ENCODE peak calls at places on chromosomes 16 and 17, in six cellular contexts. D, L, Y, S, P and U are unnamed samples.

GRCh38 chr17:21058098-21058893 is 15.5 kb upstream of the USP22 start:
- DNase-seq in D (no peak), L (no peak), Y (no peak), S (peak), P (peak), U (no peak)

GRCh38 chr17:29010129-29010528 is 4.3 kb upstream of the SEZ6 start:
- DNase-seq in D (no peak), L (no peak), Y (no peak), S (no peak), P (no peak), U (no peak)

GRCh38 chr17:79612468-79613194 is 1.8 kb upstream of the RBFOX3 start:
- DNase-seq in D (peak), L (peak), Y (no peak), S (peak), P (peak), U (no peak)

GRCh38 chr17:35183332-35183731 is 10.9 kb downstream of the SLC35G3 start:
- DNase-seq in D (no peak), L (no peak), Y (no peak), S (no peak), P (no peak), U (no peak)

GRCh38 chr17:45234641-45235040 is 13.0 kb downstream of the FMNL1 start:
- DNase-seq in D (peak), L (peak), Y (no peak), S (no peak), P (no peak), U (no peak)

GRCh38 chr17:69960755-69961154 is 114.3 kb upstream of the KCNJ16 start:
- DNase-seq in D (no peak), L (no peak), Y (no peak), S (no peak), P (no peak), U (no peak)

GRCh38 chr16:50607051-50607431 is 58.8 kb downstream of the NKD1 start:
- DNase-seq in D (no peak), L (no peak), Y (no peak), S (no peak), P (no peak), U (no peak)

GRCh38 chr16:67173808-67174705 is 3.7 kb downstream of the NOL3 start:
- DNase-seq in D (peak), L (peak), Y (no peak), S (peak), P (peak), U (peak)

GRCh38 chr16:57192146-57192545 is 6.0 kb downstream of the RSPRY1 start:
- DNase-seq in D (no peak), L (no peak), Y (no peak), S (no peak), P (no peak), U (no peak)

GRCh38 chr16:82439678-82440293 is 187.0 kb upstream of the CDH13 start:
- DNase-seq in D (no peak), L (no peak), Y (no peak), S (peak), P (peak), U (no peak)

GRCh38 chr17:57086069-57086930 is 1.3 kb downstream of the AKAP1 start:
- DNase-seq in D (peak), L (no peak), Y (peak), S (peak), P (peak), U (peak)

GRCh38 chr16:75247249-75247648 is 4.2 kb downstream of the BCAR1 start:
- DNase-seq in D (no peak), L (no peak), Y (no peak), S (no peak), P (no peak), U (no peak)

GRCh38 chr17:77462101-77462500 is 321.3 kb downstream of the SEC14L1 start:
- DNase-seq in D (no peak), L (no peak), Y (no peak), S (no peak), P (no peak), U (no peak)

GRCh38 chr17:50055055-50055425 is 870 bp upstream of the ITGA3 start:
- DNase-seq in D (no peak), L (no peak), Y (peak), S (peak), P (no peak), U (peak)

GRCh38 chr17:62910277-62910676 is 55.8 kb upstream of the TANC2 start:
- DNase-seq in D (no peak), L (no peak), Y (no peak), S (no peak), P (no peak), U (no peak)

GRCh38 chr17:63780507-63780906 is 6.5 kb downstream of the DDX42 start:
- DNase-seq in D (no peak), L (no peak), Y (no peak), S (peak), P (no peak), U (no peak)

GRCh38 chr17:31724026-31724425 is 135.0 kb downstream of the COPRS start:
- DNase-seq in D (no peak), L (no peak), Y (no peak), S (peak), P (peak), U (no peak)

GRCh38 chr17:45018514-45019176 is 32.8 kb downstream of the DCAKD start:
- DNase-seq in D (no peak), L (no peak), Y (no peak), S (peak), P (no peak), U (no peak)

GRCh38 chr16:71703324-71703723 is 21.2 kb downstream of the PHLPP2 start:
- DNase-seq in D (no peak), L (no peak), Y (no peak), S (no peak), P (no peak), U (no peak)

GRCh38 chr17:37672545-37673078 is 29.4 kb upstream of the DDX52 start:
- DNase-seq in D (no peak), L (no peak), Y (no peak), S (peak), P (peak), U (no peak)

GRCh38 chr16:81189100-81189664 is 49.3 kb upstream of the BCO1 start:
- DNase-seq in D (no peak), L (no peak), Y (no peak), S (no peak), P (peak), U (no peak)

GRCh38 chr16:5460701-5461100 is 363.1 kb upstream of the EEF2KMT start:
- DNase-seq in D (no peak), L (no peak), Y (no peak), S (no peak), P (no peak), U (no peak)

GRCh38 chr16:84323626-84324025 is 28.9 kb downstream of the WFDC1 start:
- DNase-seq in D (no peak), L (no peak), Y (no peak), S (no peak), P (no peak), U (no peak)

GRCh38 chr16:4115209-4115940 is 867 bp downstream of the ADCY9 start:
- DNase-seq in D (peak), L (peak), Y (peak), S (peak), P (peak), U (peak)

GRCh38 chr17:73058022-73058421 is 34.5 kb downstream of the SLC39A11 start:
- DNase-seq in D (no peak), L (no peak), Y (no peak), S (peak), P (no peak), U (no peak)

GRCh38 chr16:8614435-8615029 is 7.0 kb upstream of the METTL22 start:
- DNase-seq in D (no peak), L (no peak), Y (no peak), S (no peak), P (no peak), U (no peak)

GRCh38 chr17:82239401-82239925 is 10.6 kb downstream of the SLC16A3 start:
- DNase-seq in D (no peak), L (no peak), Y (no peak), S (no peak), P (no peak), U (no peak)